ENCODE peak calls at places on chromosomes 7 and 10, in seven cellular contexts. One of them, this sample, is unnamed.

GRCh38 chr7:54705436-54705835 is 53.6 kb downstream of the SEC61G start:
- DNase-seq in IMR-90: peak; percentile 37
- DNase-seq in astrocyte: peak; percentile 31
- DNase-seq in fibroblast of lung: peak; percentile 50
- DNase-seq in endothelial cell of umbilical vein: peak; percentile 5
- DNase-seq in body of pancreas: no peak
- DNase-seq in AG04450: no peak
- DNase-seq in this sample: peak; percentile 86

GRCh38 chr7:112745635-112746034 is 44.6 kb downstream of the TMEM168 start:
- DNase-seq in IMR-90: no peak
- DNase-seq in astrocyte: no peak
- DNase-seq in fibroblast of lung: no peak
- DNase-seq in endothelial cell of umbilical vein: no peak
- DNase-seq in body of pancreas: no peak
- DNase-seq in AG04450: no peak
- DNase-seq in this sample: no peak

GRCh38 chr10:119643306-119644214 is 7.6 kb upstream of the BAG3 start:
- DNase-seq in IMR-90: no peak
- DNase-seq in astrocyte: peak; percentile 47
- DNase-seq in fibroblast of lung: peak; percentile 55
- DNase-seq in endothelial cell of umbilical vein: no peak
- DNase-seq in body of pancreas: no peak
- DNase-seq in AG04450: no peak
- DNase-seq in this sample: no peak

GRCh38 chr7:81231203-81231922 is 312.5 kb upstream of the SEMA3C start:
- DNase-seq in IMR-90: no peak
- DNase-seq in astrocyte: no peak
- DNase-seq in fibroblast of lung: no peak
- DNase-seq in endothelial cell of umbilical vein: no peak
- DNase-seq in body of pancreas: no peak
- DNase-seq in AG04450: no peak
- DNase-seq in this sample: no peak

GRCh38 chr7:159197066-159197975 is 52.7 kb upstream of the VIPR2 start:
- DNase-seq in IMR-90: no peak
- DNase-seq in astrocyte: no peak
- DNase-seq in fibroblast of lung: no peak
- DNase-seq in endothelial cell of umbilical vein: no peak
- DNase-seq in body of pancreas: no peak
- DNase-seq in AG04450: no peak
- DNase-seq in this sample: peak; percentile 5

GRCh38 chr7:2478387-2478760 is 2.2 kb upstream of the GRIFIN start:
- DNase-seq in IMR-90: no peak
- DNase-seq in astrocyte: peak; percentile 48
- DNase-seq in fibroblast of lung: peak; percentile 59
- DNase-seq in endothelial cell of umbilical vein: no peak
- DNase-seq in body of pancreas: peak; percentile 91
- DNase-seq in AG04450: no peak
- DNase-seq in this sample: no peak

GRCh38 chr7:2540133-2540532 is 15.2 kb downstream of the BRAT1 start:
- DNase-seq in IMR-90: no peak
- DNase-seq in astrocyte: no peak
- DNase-seq in fibroblast of lung: no peak
- DNase-seq in endothelial cell of umbilical vein: no peak
- DNase-seq in body of pancreas: no peak
- DNase-seq in AG04450: no peak
- DNase-seq in this sample: no peak

GRCh38 chr10:63466168-63466935 is 575 bp upstream of the JMJD1C start:
- DNase-seq in IMR-90: peak; percentile 55
- DNase-seq in astrocyte: peak; percentile 58
- DNase-seq in fibroblast of lung: peak; percentile 66
- DNase-seq in endothelial cell of umbilical vein: peak; percentile 77
- DNase-seq in body of pancreas: peak; percentile 69
- DNase-seq in AG04450: no peak
- DNase-seq in this sample: peak; percentile 49

GRCh38 chr7:107742678-107743566 is 1.0 kb upstream of the CBLL1 start:
- DNase-seq in IMR-90: no peak
- DNase-seq in astrocyte: no peak
- DNase-seq in fibroblast of lung: no peak
- DNase-seq in endothelial cell of umbilical vein: no peak
- DNase-seq in body of pancreas: peak; percentile 69
- DNase-seq in AG04450: no peak
- DNase-seq in this sample: peak; percentile 42

GRCh38 chr10:129057856-129058663 is 409.0 kb upstream of the MGMT start:
- DNase-seq in IMR-90: no peak
- DNase-seq in astrocyte: no peak
- DNase-seq in fibroblast of lung: no peak
- DNase-seq in endothelial cell of umbilical vein: no peak
- DNase-seq in body of pancreas: no peak
- DNase-seq in AG04450: no peak
- DNase-seq in this sample: no peak

GRCh38 chr7:40043164-40043563 is 91.3 kb downstream of the MPLKIP start:
- DNase-seq in IMR-90: no peak
- DNase-seq in astrocyte: no peak
- DNase-seq in fibroblast of lung: no peak
- DNase-seq in endothelial cell of umbilical vein: no peak
- DNase-seq in body of pancreas: no peak
- DNase-seq in AG04450: no peak
- DNase-seq in this sample: no peak

GRCh38 chr7:112103246-112103645 is 103.0 kb downstream of the DOCK4 start:
- DNase-seq in IMR-90: peak; percentile 56
- DNase-seq in astrocyte: peak; percentile 44
- DNase-seq in fibroblast of lung: peak; percentile 50
- DNase-seq in endothelial cell of umbilical vein: peak; percentile 74
- DNase-seq in body of pancreas: no peak
- DNase-seq in AG04450: no peak
- DNase-seq in this sample: peak; percentile 19

GRCh38 chr10:80529604-80530003 is 8.1 kb upstream of the SH2D4B start:
- DNase-seq in IMR-90: peak; percentile 22
- DNase-seq in astrocyte: no peak
- DNase-seq in fibroblast of lung: no peak
- DNase-seq in endothelial cell of umbilical vein: no peak
- DNase-seq in body of pancreas: no peak
- DNase-seq in AG04450: no peak
- DNase-seq in this sample: no peak

GRCh38 chr10:13183625-13184024 is 22.3 kb downstream of the MCM10 start:
- DNase-seq in IMR-90: no peak
- DNase-seq in astrocyte: no peak
- DNase-seq in fibroblast of lung: no peak
- DNase-seq in endothelial cell of umbilical vein: no peak
- DNase-seq in body of pancreas: no peak
- DNase-seq in AG04450: no peak
- DNase-seq in this sample: no peak

GRCh38 chr10:4190876-4191275 is 405.9 kb upstream of the KLF6 start:
- DNase-seq in IMR-90: no peak
- DNase-seq in astrocyte: no peak
- DNase-seq in fibroblast of lung: no peak
- DNase-seq in endothelial cell of umbilical vein: no peak
- DNase-seq in body of pancreas: no peak
- DNase-seq in AG04450: no peak
- DNase-seq in this sample: no peak

GRCh38 chr7:101947899-101948298 is 130.5 kb downstream of the CUX1 start:
- DNase-seq in IMR-90: no peak
- DNase-seq in astrocyte: peak; percentile 47
- DNase-seq in fibroblast of lung: peak; percentile 67
- DNase-seq in endothelial cell of umbilical vein: peak; percentile 80
- DNase-seq in body of pancreas: peak; percentile 76
- DNase-seq in AG04450: no peak
- DNase-seq in this sample: no peak

GRCh38 chr10:61628875-61629513 is 33.7 kb upstream of the CABCOCO1 start:
- DNase-seq in IMR-90: peak; percentile 95
- DNase-seq in astrocyte: peak; percentile 97
- DNase-seq in fibroblast of lung: peak; percentile 97
- DNase-seq in endothelial cell of umbilical vein: peak; percentile 55
- DNase-seq in body of pancreas: no peak
- DNase-seq in AG04450: peak; percentile 87
- DNase-seq in this sample: peak; percentile 81

GRCh38 chr10:133278577-133279265 is 2.1 kb upstream of the ADAM8 start:
- DNase-seq in IMR-90: peak; percentile 49
- DNase-seq in astrocyte: peak; percentile 71
- DNase-seq in fibroblast of lung: peak; percentile 81
- DNase-seq in endothelial cell of umbilical vein: no peak
- DNase-seq in body of pancreas: peak; percentile 85
- DNase-seq in AG04450: no peak
- DNase-seq in this sample: peak; percentile 90

GRCh38 chr10:109183366-109183765 is 739.9 kb downstream of the XPNPEP1 start:
- DNase-seq in IMR-90: peak; percentile 72
- DNase-seq in astrocyte: peak; percentile 47
- DNase-seq in fibroblast of lung: peak; percentile 58
- DNase-seq in endothelial cell of umbilical vein: no peak
- DNase-seq in body of pancreas: no peak
- DNase-seq in AG04450: no peak
- DNase-seq in this sample: no peak

GRCh38 chr10:13087986-13088618 is 11.9 kb upstream of the OPTN start:
- DNase-seq in IMR-90: peak; percentile 90
- DNase-seq in astrocyte: peak; percentile 70
- DNase-seq in fibroblast of lung: peak; percentile 76
- DNase-seq in endothelial cell of umbilical vein: no peak
- DNase-seq in body of pancreas: no peak
- DNase-seq in AG04450: peak; percentile 38
- DNase-seq in this sample: peak; percentile 58

GRCh38 chr10:45378866-45379265 is 4.8 kb downstream of the ALOX5 start:
- DNase-seq in IMR-90: no peak
- DNase-seq in astrocyte: no peak
- DNase-seq in fibroblast of lung: no peak
- DNase-seq in endothelial cell of umbilical vein: no peak
- DNase-seq in body of pancreas: peak; percentile 28
- DNase-seq in AG04450: no peak
- DNase-seq in this sample: no peak

DNA sequence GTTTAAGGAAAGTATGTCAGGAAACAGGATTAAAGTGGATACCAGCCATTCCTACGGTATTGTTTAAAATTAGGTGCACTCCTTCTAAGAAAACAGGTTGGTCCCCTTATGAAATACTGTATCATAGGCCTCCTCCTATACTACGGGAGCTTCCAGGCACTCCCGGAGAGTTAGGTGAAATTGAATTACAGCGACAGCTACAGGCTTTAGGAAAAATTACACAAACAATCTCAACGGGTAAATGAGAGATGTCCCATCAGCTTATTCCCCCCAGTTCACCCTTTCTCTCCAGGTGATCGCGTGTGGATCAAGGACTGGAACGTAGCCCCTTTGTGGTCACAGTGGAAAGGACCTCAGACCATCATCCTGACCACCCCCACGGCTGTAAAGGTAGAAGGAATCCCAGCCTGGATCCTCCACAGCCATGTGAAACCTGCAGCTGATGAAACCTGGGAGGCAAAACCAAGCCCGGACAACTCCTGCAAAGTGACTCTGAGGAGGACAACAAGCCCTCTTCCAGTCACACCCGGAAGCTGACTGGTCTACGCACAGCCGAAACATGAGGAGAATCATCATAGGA is 25.1 kb upstream of the GHITM start:
- DNase-seq in IMR-90: no peak
- DNase-seq in astrocyte: no peak
- DNase-seq in fibroblast of lung: no peak
- DNase-seq in endothelial cell of umbilical vein: no peak
- DNase-seq in body of pancreas: no peak
- DNase-seq in AG04450: no peak
- DNase-seq in this sample: no peak
- TF ChIP-seq CTCF in IMR-90: peak; percentile 31
- TF ChIP-seq CTCF in astrocyte: no peak
- TF ChIP-seq CTCF in fibroblast of lung: no peak
- TF ChIP-seq CTCF in endothelial cell of umbilical vein: no peak
- TF ChIP-seq CTCF in body of pancreas: no peak
- TF ChIP-seq CTCF in AG04450: peak; percentile 30
- TF ChIP-seq CTCF in this sample: no peak

DNA sequence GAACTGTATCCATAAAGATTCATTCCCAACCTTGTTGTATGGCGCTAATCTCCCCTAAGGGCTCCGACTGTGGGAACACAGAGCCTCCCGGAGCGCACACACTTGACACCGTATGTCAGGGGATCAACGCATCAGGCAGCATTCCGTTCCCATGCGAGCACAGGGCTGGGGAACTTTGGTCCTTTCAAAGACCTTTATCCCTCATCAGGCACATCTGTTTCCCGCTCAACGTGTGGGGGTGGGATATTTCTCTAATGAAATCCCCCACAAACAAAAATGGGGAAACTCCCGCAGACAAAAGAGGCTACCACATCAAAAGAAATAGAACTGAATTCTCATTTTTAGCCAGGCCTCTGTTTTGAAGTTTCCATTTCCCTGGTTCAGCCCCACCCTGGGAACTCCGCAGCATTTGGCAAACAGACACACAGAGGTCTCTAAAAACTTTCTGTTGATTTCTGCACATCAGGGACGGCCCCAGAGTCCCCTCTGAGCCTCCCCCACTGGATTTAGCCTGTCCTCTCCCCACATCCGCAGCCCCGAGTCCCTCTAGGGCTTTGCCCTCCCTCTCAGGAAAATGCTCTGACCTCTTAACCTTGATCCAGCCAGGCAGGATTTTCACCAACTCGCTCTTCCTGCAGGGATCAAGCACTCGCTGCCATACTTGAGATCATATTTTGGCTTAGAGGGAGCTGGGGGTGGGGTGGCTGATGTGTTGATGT is 6.5 kb downstream of the CPA5 start:
- DNase-seq in IMR-90: no peak
- DNase-seq in astrocyte: no peak
- DNase-seq in fibroblast of lung: no peak
- DNase-seq in endothelial cell of umbilical vein: peak; percentile 30
- DNase-seq in body of pancreas: no peak
- DNase-seq in AG04450: no peak
- DNase-seq in this sample: no peak
- H3K27ac ChIP-seq in IMR-90: no peak overlapping the region
- H3K27ac ChIP-seq in astrocyte: no peak overlapping the region
- H3K27ac ChIP-seq in fibroblast of lung: peak overlapping the region; percentile 79
- H3K27ac ChIP-seq in endothelial cell of umbilical vein: no peak overlapping the region
- H3K27ac ChIP-seq in body of pancreas: no peak overlapping the region
- H3K27ac ChIP-seq in AG04450: no peak overlapping the region
- H3K27ac ChIP-seq in this sample: no peak overlapping the region

GRCh38 chr7:7653568-7654187 is 13.1 kb downstream of the UMAD1 start:
- DNase-seq in IMR-90: no peak
- DNase-seq in astrocyte: no peak
- DNase-seq in fibroblast of lung: no peak
- DNase-seq in endothelial cell of umbilical vein: no peak
- DNase-seq in body of pancreas: no peak
- DNase-seq in AG04450: no peak
- DNase-seq in this sample: no peak
- TF ChIP-seq CTCF in IMR-90: peak; percentile 36
- TF ChIP-seq CTCF in astrocyte: peak; percentile 33
- TF ChIP-seq CTCF in fibroblast of lung: peak; percentile 36
- TF ChIP-seq CTCF in endothelial cell of umbilical vein: peak; percentile 33
- TF ChIP-seq CTCF in body of pancreas: no peak
- TF ChIP-seq CTCF in AG04450: peak; percentile 54
- TF ChIP-seq CTCF in this sample: peak; percentile 52

GRCh38 chr10:43452356-43452914 is 15.5 kb downstream of the ZNF487 start:
- DNase-seq in IMR-90: no peak
- DNase-seq in astrocyte: no peak
- DNase-seq in fibroblast of lung: no peak
- DNase-seq in endothelial cell of umbilical vein: no peak
- DNase-seq in body of pancreas: no peak
- DNase-seq in AG04450: no peak
- DNase-seq in this sample: no peak

GRCh38 chr10:43448742-43449141 is 11.8 kb downstream of the ZNF487 start:
- DNase-seq in IMR-90: no peak
- DNase-seq in astrocyte: no peak
- DNase-seq in fibroblast of lung: no peak
- DNase-seq in endothelial cell of umbilical vein: no peak
- DNase-seq in body of pancreas: no peak
- DNase-seq in AG04450: no peak
- DNase-seq in this sample: no peak

GRCh38 chr10:43458227-43458626 is 21.3 kb downstream of the ZNF487 start:
- DNase-seq in IMR-90: no peak
- DNase-seq in astrocyte: no peak
- DNase-seq in fibroblast of lung: no peak
- DNase-seq in endothelial cell of umbilical vein: no peak
- DNase-seq in body of pancreas: no peak
- DNase-seq in AG04450: no peak
- DNase-seq in this sample: no peak

GRCh38 chr10:43453266-43453831 is 16.4 kb downstream of the ZNF487 start:
- DNase-seq in IMR-90: no peak
- DNase-seq in astrocyte: peak; percentile 2
- DNase-seq in fibroblast of lung: no peak
- DNase-seq in endothelial cell of umbilical vein: no peak
- DNase-seq in body of pancreas: no peak
- DNase-seq in AG04450: no peak
- DNase-seq in this sample: no peak
- H3K27ac ChIP-seq in IMR-90: no peak overlapping the region
- H3K27ac ChIP-seq in astrocyte: no peak overlapping the region
- H3K27ac ChIP-seq in fibroblast of lung: no peak overlapping the region
- H3K27ac ChIP-seq in endothelial cell of umbilical vein: no peak overlapping the region
- H3K27ac ChIP-seq in body of pancreas: no peak overlapping the region
- H3K27ac ChIP-seq in AG04450: no peak overlapping the region
- H3K27ac ChIP-seq in this sample: no peak overlapping the region

This sample was measured in RWPE1.